ENCODE peak calls at places on chromosome 14, in seven cellular contexts. P is A549, J is HFFc6, H is NCI-H1436, C is T47D, S is mucosa of descending colon, V is kidney. R is an unnamed sample.

GRCh38 chr14:87745507-87746118 is 247.4 kb downstream of the GALC start:
- DNase-seq in P (peak; percentile 12), J (no peak), C (peak; percentile 59), V (no peak), H (peak; percentile 38), S (no peak), R (no peak)

GRCh38 chr14:96263347-96264199 is 7.6 kb downstream of the BDKRB1 start:
- DNase-seq in P (no peak), H (no peak), J (no peak), C (peak; percentile 40), S (no peak), V (no peak), R (no peak)

GRCh38 chr14:71731096-71731495 is 201.1 kb upstream of the RGS6 start:
- DNase-seq in J (no peak), S (no peak), C (no peak), P (no peak), V (no peak), H (no peak), R (no peak)

GRCh38 chr14:60153996-60154395 is 11.2 kb downstream of the DHRS7 start:
- DNase-seq in J (no peak), V (no peak), S (no peak), P (no peak), H (no peak), C (no peak), R (no peak)

GRCh38 chr14:25757364-25757763 is 707.4 kb upstream of the STXBP6 start:
- DNase-seq in C (no peak), P (no peak), V (no peak), H (no peak), S (no peak), J (no peak), R (no peak)

GRCh38 chr14:63276016-63276415 is 42.7 kb downstream of the GPHB5 start:
- DNase-seq in C (no peak), V (no peak), S (no peak), H (peak; percentile 86), J (no peak), P (no peak), R (no peak)

GRCh38 chr14:31934767-31935266 is 142.3 kb upstream of the ARHGAP5 start:
- DNase-seq in C (peak; percentile 83), V (no peak), H (peak; percentile 26), S (peak; percentile 60), P (peak; percentile 45), J (peak; percentile 15), R (no peak)

GRCh38 chr14:77088219-77088618 is 9.8 kb upstream of the CIPC start:
- DNase-seq in S (peak; percentile 61), P (no peak), J (no peak), H (no peak), V (no peak), C (peak; percentile 99), R (no peak)

GRCh38 chr14:91058017-91058675 is 2.3 kb downstream of the RPS6KA5 start:
- DNase-seq in P (no peak), H (no peak), C (no peak), J (no peak), S (no peak), V (no peak), R (no peak)

GRCh38 chr14:61153436-61153835 is 127.7 kb downstream of the TMEM30B start:
- DNase-seq in H (no peak), J (no peak), P (no peak), S (no peak), V (no peak), C (peak; percentile 25), R (no peak)

GRCh38 chr14:75595211-75595610 is 16.8 kb downstream of the FLVCR2 start:
- DNase-seq in P (no peak), H (no peak), J (peak; percentile 16), S (no peak), V (no peak), C (no peak), R (no peak)

GRCh38 chr14:33030406-33030805 is 91.7 kb downstream of the NPAS3 start:
- DNase-seq in P (no peak), V (no peak), S (no peak), J (no peak), H (no peak), C (no peak), R (no peak)

GRCh38 chr14:88556581-88556980 is 1.8 kb upstream of the PTPN21 start:
- DNase-seq in S (no peak), P (no peak), H (no peak), V (no peak), J (no peak), C (no peak), R (no peak)

GRCh38 chr14:105943973-105944602 is 417.7 kb downstream of the TMEM121 start:
- DNase-seq in S (no peak), C (no peak), J (no peak), P (no peak), V (peak; percentile 57), H (no peak), R (no peak)

GRCh38 chr14:61034416-61035100 is 53.5 kb downstream of the SLC38A6 start:
- DNase-seq in P (no peak), V (no peak), S (no peak), J (no peak), H (peak; percentile 6), C (peak; percentile 13), R (peak; percentile 48)

GRCh38 chr14:46490150-46490769 is 161.3 kb downstream of the RPL10L start:
- DNase-seq in V (no peak), H (peak; percentile 41), J (no peak), S (no peak), P (no peak), C (peak; percentile 72), R (peak; percentile 52)

GRCh38 chr14:34548472-34548981 is 9.0 kb upstream of the EAPP start:
- DNase-seq in S (peak; percentile 20), V (no peak), C (no peak), J (no peak), P (no peak), H (no peak), R (no peak)

GRCh38 chr14:76484355-76484754 is 108.4 kb downstream of the ESRRB start:
- DNase-seq in J (no peak), P (no peak), V (no peak), H (no peak), C (no peak), S (no peak), R (no peak)

GRCh38 chr14:38078393-38078792 is 129.3 kb upstream of the SSTR1 start:
- DNase-seq in C (no peak), V (no peak), P (no peak), J (no peak), H (no peak), S (no peak), R (no peak)

GRCh38 chr14:103552811-103553210 is 9.6 kb downstream of the BAG5 start:
- DNase-seq in H (no peak), C (no peak), V (no peak), P (no peak), S (no peak), J (no peak), R (no peak)

GRCh38 chr14:22122227-22123187 is 448.9 kb upstream of the OR4E1 start:
- DNase-seq in V (no peak), C (peak; percentile 15), P (no peak), H (no peak), S (no peak), J (no peak), R (no peak)

GRCh38 chr14:81432171-81432570 is 32.0 kb upstream of the STON2 start:
- DNase-seq in J (no peak), P (no peak), C (no peak), V (no peak), H (no peak), S (no peak), R (no peak)

GRCh38 chr14:62280366-62280765 is 518.1 kb downstream of the SNAPC1 start:
- DNase-seq in J (no peak), H (no peak), C (no peak), P (no peak), V (no peak), S (no peak), R (no peak)

GRCh38 chr14:56810850-56811595 is 744 bp upstream of the OTX2 start:
- DNase-seq in S (no peak), J (no peak), H (no peak), P (no peak), C (no peak), V (no peak), R (no peak)

GRCh38 chr14:68669101-68669500 is 123.8 kb downstream of the ZFP36L1 start:
- DNase-seq in H (no peak), P (no peak), V (no peak), S (no peak), J (no peak), C (peak; percentile 97), R (no peak)

GRCh38 chr14:101937926-101938767 is 26.2 kb upstream of the DYNC1H1 start:
- DNase-seq in C (no peak), S (no peak), P (no peak), V (peak; percentile 43), H (no peak), J (no peak), R (no peak)

GRCh38 chr14:51094282-51094821 is 553 bp downstream of the TRIM9 start:
- DNase-seq in J (no peak), P (peak; percentile 22), C (no peak), H (no peak), V (peak; percentile 79), S (peak; percentile 43), R (no peak)

GRCh38 chr14:89927466-89927865 is 27.1 kb downstream of the EFCAB11 start:
- DNase-seq in H (no peak), J (no peak), S (no peak), P (no peak), V (no peak), C (no peak), R (no peak)

GRCh38 chr14:72907886-72908285 is 14.0 kb upstream of the DPF3 start:
- DNase-seq in P (no peak), H (no peak), J (peak; percentile 38), C (no peak), V (no peak), S (no peak), R (no peak)

GRCh38 chr14:67883717-67884116 is 64.1 kb downstream of the RAD51B start:
- DNase-seq in S (no peak), H (no peak), P (peak; percentile 18), C (peak; percentile 43), V (no peak), J (peak; percentile 15), R (no peak)

GRCh38 chr14:24299255-24300191 is at the start of the genes DHRS1 and NOP9:
- DNase-seq in P (peak; percentile 87), S (peak; percentile 96), C (peak; percentile 91), H (peak; percentile 85), J (peak; percentile 78), V (peak; percentile 97), R (peak; percentile 65)

GRCh38 chr14:104082807-104083206 is 2.7 kb upstream of the ASPG start:
- DNase-seq in H (no peak), P (no peak), C (peak; percentile 76), J (no peak), S (peak; percentile 88), V (no peak), R (no peak)

GRCh38 chr14:85280074-85280473 is 249.9 kb upstream of the FLRT2 start:
- DNase-seq in V (no peak), P (no peak), C (no peak), S (no peak), J (peak; percentile 20), H (no peak), R (no peak)

GRCh38 chr14:102556098-102556677 is 36.3 kb upstream of the RCOR1 start:
- DNase-seq in P (no peak), H (no peak), S (no peak), J (no peak), V (peak; percentile 74), C (no peak), R (no peak)

GRCh38 chr14:74500417-74501134 is 7.0 kb downstream of the ISCA2 start:
- DNase-seq in S (peak; percentile 19), P (no peak), H (no peak), J (no peak), V (no peak), C (no peak), R (no peak)